ENCODE peak calls at places on chromosomes 12 and 14, in four cellular contexts. D is GM12878, S is HL-60, I is K562. P is an unnamed sample.

GRCh38 chr12:109728921-109729836 is 15.6 kb downstream of the FAM222A start:
- DNase-seq in D (no peak), S (no peak), I (no peak), P (no peak)

GRCh38 chr12:122159879-122160278 is 14.1 kb downstream of the IL31 start:
- DNase-seq in S (no peak), D (no peak), I (peak; percentile 67), P (no peak)

GRCh38 chr14:105419305-105420091 is at the start of gene MTA1:
- DNase-seq in I (peak; percentile 78), S (no peak), D (no peak), P (peak; percentile 85)

GRCh38 chr14:43161477-43161876 is 1345.6 kb downstream of the FSCB start:
- DNase-seq in I (no peak), S (no peak), D (no peak), P (no peak)

GRCh38 chr14:64507376-64508156 is 3.0 kb downstream of the ZBTB1 start:
- DNase-seq in I (peak; percentile 12), S (no peak), D (no peak), P (no peak)

GRCh38 chr14:68789798-68790655 is 2.8 kb downstream of the ZFP36L1 start:
- DNase-seq in D (no peak), S (no peak), I (no peak), P (no peak)

GRCh38 chr12:100539209-100539608 is 34.3 kb upstream of the GAS2L3 start:
- DNase-seq in I (peak; percentile 10), D (no peak), S (no peak), P (no peak)

GRCh38 chr14:76917759-76918175 is 91.6 kb downstream of the LRRC74A start:
- DNase-seq in D (no peak), S (no peak), I (no peak), P (no peak)

GRCh38 chr14:43697003-43697402 is 810.1 kb downstream of the FSCB start:
- DNase-seq in D (no peak), I (no peak), S (no peak), P (no peak)

GRCh38 chr12:121170581-121171260 is 38.0 kb downstream of the P2RX7 start:
- DNase-seq in S (no peak), I (no peak), D (no peak), P (no peak)

GRCh38 chr12:56994231-56994746 is 12.1 kb downstream of the ZBTB39 start:
- DNase-seq in I (no peak), S (no peak), D (no peak), P (no peak)

GRCh38 chr12:1595026-1595561 is 713 bp upstream of the FBXL14 start:
- DNase-seq in D (no peak), I (no peak), S (no peak), P (no peak)

GRCh38 chr14:98912655-98913054 is 359.3 kb downstream of the BCL11B start:
- DNase-seq in I (no peak), S (no peak), D (no peak), P (no peak)

GRCh38 chr12:83470749-83471148 is 784.0 kb downstream of the TMTC2 start:
- DNase-seq in D (no peak), I (no peak), S (no peak), P (no peak)

GRCh38 chr12:15629761-15630160 is 159.4 kb downstream of the EPS8 start:
- DNase-seq in D (no peak), S (no peak), I (no peak), P (no peak)

GRCh38 chr12:25377475-25378179 is 126.9 kb upstream of the KRAS start:
- DNase-seq in I (no peak), D (no peak), S (peak; percentile 38), P (no peak)

GRCh38 chr14:79274641-79275366 is 936.5 kb downstream of the DIO2 start:
- DNase-seq in D (no peak), I (no peak), S (no peak), P (no peak)

GRCh38 chr12:53495903-53496751 is 3.1 kb downstream of the MAP3K12 start:
- DNase-seq in D (peak; percentile 28), I (peak; percentile 65), S (peak; percentile 76), P (no peak)

GRCh38 chr12:124779161-124780141 is 84.2 kb downstream of the SCARB1 start:
- DNase-seq in D (peak; percentile 61), S (no peak), I (no peak), P (no peak)

GRCh38 chr12:84585996-84586395 is 326.6 kb downstream of the SLC6A15 start:
- DNase-seq in S (no peak), D (no peak), I (no peak), P (no peak)

GRCh38 chr14:92492261-92492660 is 21.3 kb upstream of the RIN3 start:
- DNase-seq in S (peak; percentile 72), D (no peak), I (no peak), P (no peak)
- TF ChIP-seq POLR2AphosphoS5 in S (no peak), D (no peak), I (no peak), P (no peak)

GRCh38 chr14:49946320-49947141 is 53.6 kb downstream of the ARF6 start:
- DNase-seq in I (no peak), S (no peak), D (no peak), P (no peak)
- TF ChIP-seq SPI1 in I (no peak), S (no peak), D (no peak), P (no peak)

GRCh38 chr12:29380536-29381523 is at the start of gene ERGIC2:
- DNase-seq in S (peak; percentile 97), D (peak; percentile 98), I (peak; percentile 92), P (peak; percentile 56)
- TF ChIP-seq POLR2AphosphoS5 in S (no peak), D (peak; percentile 78), I (peak; percentile 79), P (peak; percentile 22)

DNA sequence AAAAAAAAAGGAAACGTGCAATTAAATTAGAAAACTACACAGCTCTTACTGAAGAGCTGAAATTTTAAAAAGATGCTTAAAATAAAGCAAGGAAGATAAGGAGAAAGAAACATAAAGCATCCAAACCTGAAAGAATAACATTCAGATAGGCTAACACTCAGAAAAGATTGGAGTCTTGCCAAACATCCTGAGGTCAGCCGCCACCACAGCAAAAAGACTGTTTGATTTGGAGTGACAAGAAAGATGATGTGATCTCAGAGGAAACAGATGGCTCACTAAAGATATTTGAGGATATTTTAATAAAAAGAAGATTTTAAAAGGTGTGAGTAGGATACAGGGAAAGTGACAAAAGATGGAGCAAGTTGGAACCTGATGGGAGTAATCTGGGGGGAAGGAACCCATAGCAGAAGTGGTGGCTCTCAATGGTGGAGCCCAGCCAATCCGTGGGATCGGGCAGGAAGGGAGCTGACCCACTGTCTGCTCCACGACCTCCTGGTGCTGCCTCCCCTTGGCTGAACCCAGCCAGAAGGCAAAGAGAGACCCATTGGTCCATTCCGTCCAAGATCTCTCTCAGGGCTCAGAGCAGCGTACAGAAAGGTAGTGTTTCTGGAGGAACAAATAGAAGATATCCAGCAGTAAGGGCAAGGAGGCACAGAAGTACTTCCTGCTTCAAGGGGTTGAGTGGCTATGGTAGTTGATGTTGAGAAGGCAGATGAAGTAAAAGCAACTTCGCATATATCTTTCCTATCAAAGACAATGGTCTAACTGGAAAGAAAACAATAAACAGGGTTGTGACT is 469.6 kb downstream of the RGS6 start:
- DNase-seq in I (no peak), D (no peak), S (no peak), P (no peak)
- TF ChIP-seq SPI1 in I (no peak), D (no peak), S (no peak), P (no peak)

DNA sequence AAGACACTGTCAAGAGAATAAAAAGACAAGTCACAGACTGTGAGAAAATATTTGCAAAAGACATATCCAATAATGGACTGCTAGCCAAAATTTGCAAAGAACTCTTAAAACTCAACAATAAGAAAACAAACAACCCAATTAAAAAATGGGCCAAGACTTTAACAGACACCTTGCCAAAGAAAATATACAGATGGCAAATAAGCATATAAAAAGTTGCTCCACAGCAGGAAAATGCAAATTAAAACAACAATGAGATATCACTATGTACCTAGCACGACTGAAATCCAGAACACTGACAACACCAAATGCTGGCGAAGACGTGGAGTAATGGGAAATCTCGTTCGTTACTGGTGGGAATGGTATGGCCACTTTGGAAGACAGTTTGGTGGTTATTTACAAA is 228.9 kb downstream of the TTC8 start:
- DNase-seq in S (no peak), D (no peak), I (no peak), P (no peak)
- TF ChIP-seq POLR2AphosphoS5 in S (no peak), D (no peak), I (no peak), P (no peak)